ENCODE peak calls at places on chromosomes 11 and 22, in eight cellular contexts. J, L, K, Q, Y, H, M and P are unnamed samples.

GRCh38 chr11:70703141-70704052 is 305.1 kb downstream of the CTTN start:
- DNase-seq in J (no peak), L (no peak), K (no peak), Q (no peak), Y (no peak), H (no peak), M (no peak), P (no peak)

GRCh38 chr11:121311373-121311772 is 18.8 kb downstream of the SC5D start:
- DNase-seq in J (no peak), L (no peak), K (no peak), Q (no peak), Y (no peak), H (no peak), M (no peak), P (no peak)

GRCh38 chr11:45098929-45099328 is 47.5 kb upstream of the PRDM11 start:
- DNase-seq in J (no peak), L (no peak), K (no peak), Q (no peak), Y (no peak), H (no peak), M (no peak), P (no peak)

GRCh38 chr22:38436629-38437395 is 18.2 kb downstream of the KCNJ4 start:
- DNase-seq in J (no peak), L (no peak), K (no peak), Q (no peak), Y (no peak), H (no peak), M (no peak), P (no peak)

GRCh38 chr22:28381427-28382167 is 298.0 kb downstream of the TTC28 start:
- DNase-seq in J (no peak), L (no peak), K (no peak), Q (peak), Y (no peak), H (peak), M (no peak), P (no peak)

GRCh38 chr22:48644997-48645396 is 1182.7 kb downstream of the BRD1 start:
- DNase-seq in J (no peak), L (no peak), K (no peak), Q (no peak), Y (no peak), H (no peak), M (no peak), P (no peak)

GRCh38 chr11:60064115-60064514 is 7.7 kb downstream of the MS4A3 start:
- DNase-seq in J (no peak), L (no peak), K (no peak), Q (no peak), Y (no peak), H (no peak), M (no peak), P (no peak)

GRCh38 chr22:32680277-32680676 is 121.2 kb upstream of the TIMP3 start:
- DNase-seq in J (no peak), L (no peak), K (no peak), Q (no peak), Y (no peak), H (no peak), M (no peak), P (no peak)

GRCh38 chr11:116702772-116703360 is 69.9 kb downstream of the BUD13 start:
- DNase-seq in J (no peak), L (no peak), K (no peak), Q (no peak), Y (no peak), H (no peak), M (no peak), P (no peak)

GRCh38 chr11:131827440-131827839 is 457.0 kb downstream of the NTM start:
- DNase-seq in J (no peak), L (no peak), K (no peak), Q (no peak), Y (no peak), H (no peak), M (no peak), P (no peak)

GRCh38 chr11:68014157-68014965 is 4.2 kb downstream of the ALDH3B1 start:
- DNase-seq in J (no peak), L (no peak), K (no peak), Q (peak), Y (peak), H (no peak), M (peak), P (no peak)

GRCh38 chr11:62593434-62594044 is 2.2 kb upstream of the TUT1 start:
- DNase-seq in J (peak), L (peak), K (peak), Q (peak), Y (peak), H (no peak), M (peak), P (peak)

GRCh38 chr11:80533463-80533862 is 1092.6 kb upstream of the TENM4 start:
- DNase-seq in J (no peak), L (no peak), K (no peak), Q (no peak), Y (no peak), H (no peak), M (no peak), P (no peak)

GRCh38 chr11:60710482-60710881 is 11.1 kb downstream of the MS4A8 start:
- DNase-seq in J (no peak), L (peak), K (no peak), Q (no peak), Y (no peak), H (no peak), M (no peak), P (no peak)

GRCh38 chr11:72712168-72712721 is 38.0 kb upstream of the PDE2A start:
- DNase-seq in J (no peak), L (no peak), K (no peak), Q (no peak), Y (peak), H (no peak), M (no peak), P (no peak)

GRCh38 chr11:2650343-2650867 is 49.4 kb downstream of the KCNQ1OT1 start:
- DNase-seq in J (no peak), L (no peak), K (no peak), Q (no peak), Y (no peak), H (no peak), M (no peak), P (no peak)

GRCh38 chr22:19874307-19875060 is 19.8 kb upstream of the GNB1L start:
- DNase-seq in J (no peak), L (no peak), K (no peak), Q (no peak), Y (peak), H (no peak), M (peak), P (no peak)